ENCODE peak calls at places on chromosomes 2 and 18, in six cellular contexts. F, I, S, J, U and C are unnamed samples.
A peak's percentile ranks its signal among the peaks of the same experiment; 100 is the strongest.

GRCh38 chr18:48569139-48569914 is 30.5 kb downstream of the CTIF start:
- DNase-seq in F (no peak), I (no peak), S (no peak), J (no peak), U (no peak), C (no peak)

GRCh38 chr2:179344970-179345369 is 80.3 kb upstream of the SESTD1 start:
- DNase-seq in F (no peak), I (no peak), S (no peak), J (peak; percentile 42), U (no peak), C (no peak)

GRCh38 chr18:79405019-79405780 is 9.5 kb downstream of the NFATC1 start:
- DNase-seq in F (peak; percentile 40), I (no peak), S (no peak), J (no peak), U (no peak), C (no peak)

GRCh38 chr2:3269425-3270094 is 108.1 kb downstream of the EIPR1 start:
- DNase-seq in F (no peak), I (no peak), S (no peak), J (no peak), U (no peak), C (no peak)

GRCh38 chr2:56444339-56444738 is 260.5 kb downstream of the CCDC85A start:
- DNase-seq in F (no peak), I (no peak), S (peak; percentile 7), J (peak; percentile 68), U (peak; percentile 30), C (peak; percentile 76)

GRCh38 chr2:121695179-121695451 is 41.6 kb downstream of the NIFK start:
- DNase-seq in F (no peak), I (no peak), S (no peak), J (no peak), U (no peak), C (no peak)

GRCh38 chr2:71530246-71530986 is 77.1 kb downstream of the DYSF start:
- DNase-seq in F (no peak), I (peak; percentile 47), S (peak; percentile 74), J (peak; percentile 33), U (peak; percentile 77), C (no peak)

GRCh38 chr2:26008851-26009566 is 24.9 kb upstream of the RAB10 start:
- DNase-seq in F (no peak), I (peak; percentile 59), S (no peak), J (peak; percentile 55), U (no peak), C (no peak)

GRCh38 chr2:237301595-237301994 is 112.4 kb downstream of the COL6A3 start:
- DNase-seq in F (no peak), I (no peak), S (no peak), J (no peak), U (no peak), C (no peak)

GRCh38 chr2:116676776-116677175 is 1137.7 kb upstream of the DDX18 start:
- DNase-seq in F (no peak), I (no peak), S (no peak), J (no peak), U (no peak), C (no peak)

GRCh38 chr2:102032368-102033027 is 40.7 kb downstream of the IL1R2 start:
- DNase-seq in F (no peak), I (no peak), S (no peak), J (peak; percentile 33), U (no peak), C (no peak)

GRCh38 chr2:179812501-179812900 is 48.9 kb downstream of the ZNF385B start:
- DNase-seq in F (no peak), I (no peak), S (no peak), J (peak; percentile 7), U (no peak), C (no peak)

GRCh38 chr2:69298862-69299261 is 88.2 kb downstream of the GFPT1 start:
- DNase-seq in F (no peak), I (no peak), S (no peak), J (peak; percentile 45), U (no peak), C (no peak)

GRCh38 chr2:9422321-9423099 is 818 bp downstream of the ITGB1BP1 start:
- DNase-seq in F (peak; percentile 31), I (peak; percentile 68), S (peak; percentile 47), J (peak; percentile 39), U (peak; percentile 64), C (no peak)

GRCh38 chr18:44682871-44683221 is 2.2 kb downstream of the SETBP1 start:
- DNase-seq in F (no peak), I (peak; percentile 17), S (peak; percentile 62), J (peak; percentile 52), U (peak; percentile 94), C (no peak)

GRCh38 chr18:11154369-11154982 is 5.1 kb upstream of the PIEZO2 start:
- DNase-seq in F (no peak), I (peak; percentile 42), S (peak; percentile 59), J (peak; percentile 68), U (peak; percentile 72), C (no peak)

GRCh38 chr2:236343400-236344161 is 79.4 kb upstream of the ASB18 start:
- DNase-seq in F (peak; percentile 41), I (peak; percentile 61), S (peak; percentile 80), J (peak; percentile 61), U (peak; percentile 88), C (peak; percentile 38)

GRCh38 chr2:66851449-66851872 is 416.5 kb downstream of the MEIS1 start:
- DNase-seq in F (no peak), I (no peak), S (no peak), J (peak; percentile 76), U (no peak), C (no peak)

GRCh38 chr18:59885579-59886163 is 14.1 kb upstream of the PMAIP1 start:
- DNase-seq in F (peak; percentile 11), I (peak; percentile 39), S (no peak), J (peak; percentile 95), U (no peak), C (no peak)

GRCh38 chr18:79577451-79578395 is 101.9 kb upstream of the CTDP1 start:
- DNase-seq in F (no peak), I (no peak), S (no peak), J (peak; percentile 16), U (no peak), C (no peak)